ENCODE peak calls at places on chromosomes 2 and 18, in eight cellular contexts. O is colonic mucosa, S is neuronal stem cell, R is fibroblast of lung, M is SK-N-SH, I is HepG2, Y is PC-3, W is IMR-90. E is an unnamed sample.

GRCh38 chr18:64436111-64436510 is 287.2 kb upstream of the LINC00305 start:
- DNase-seq in O (no peak), S (no peak), R (no peak), M (no peak), I (no peak), Y (no peak), W (no peak), E (no peak)

GRCh38 chr2:86622878-86623548 is 652 bp downstream of the RNF103 start:
- DNase-seq in O (peak), S (peak), R (no peak), M (peak), I (no peak), Y (peak), W (no peak), E (peak)

GRCh38 chr2:199366406-199366805 is 91.3 kb downstream of the SATB2 start:
- DNase-seq in O (peak), S (no peak), R (no peak), M (no peak), I (peak), Y (peak), W (peak), E (no peak)

GRCh38 chr2:2550856-2551255 is 219.8 kb upstream of the MYT1L start:
- DNase-seq in O (no peak), S (no peak), R (no peak), M (no peak), I (no peak), Y (no peak), W (no peak), E (no peak)

GRCh38 chr2:151410485-151410833 is 757 bp downstream of the RIF1 start:
- DNase-seq in O (peak), S (peak), R (no peak), M (peak), I (peak), Y (peak), W (peak), E (peak)

GRCh38 chr2:151171186-151171585 is 90.5 kb downstream of the RBM43 start:
- DNase-seq in O (no peak), S (no peak), R (no peak), M (no peak), I (no peak), Y (no peak), W (no peak), E (peak)

GRCh38 chr2:205471776-205472175 is 210.5 kb upstream of the NRP2 start:
- DNase-seq in O (no peak), S (no peak), R (no peak), M (no peak), I (no peak), Y (no peak), W (no peak), E (no peak)

GRCh38 chr18:67301592-67301991 is 214.9 kb downstream of the DSEL start:
- DNase-seq in O (no peak), S (no peak), R (peak), M (no peak), I (no peak), Y (no peak), W (peak), E (no peak)

GRCh38 chr18:32922951-32923430 is 150.2 kb upstream of the KLHL14 start:
- DNase-seq in O (no peak), S (no peak), R (no peak), M (no peak), I (no peak), Y (no peak), W (no peak), E (no peak)

GRCh38 chr2:204353823-204354222 is 191.5 kb upstream of the PARD3B start:
- DNase-seq in O (no peak), S (no peak), R (peak), M (no peak), I (no peak), Y (no peak), W (peak), E (peak)

GRCh38 chr2:126999342-126999741 is 100.7 kb downstream of the TEX51 start:
- DNase-seq in O (no peak), S (no peak), R (no peak), M (no peak), I (no peak), Y (no peak), W (no peak), E (no peak)

GRCh38 chr2:226733189-226733858 is 66.3 kb downstream of the IRS1 start:
- DNase-seq in O (no peak), S (no peak), R (peak), M (no peak), I (peak), Y (no peak), W (no peak), E (no peak)

GRCh38 chr18:6328624-6329016 is 86.1 kb downstream of the L3MBTL4 start:
- DNase-seq in O (no peak), S (no peak), R (no peak), M (no peak), I (no peak), Y (peak), W (no peak), E (no peak)

GRCh38 chr2:102084651-102085050 is 57.9 kb upstream of the IL1R1 start:
- DNase-seq in O (no peak), S (no peak), R (no peak), M (no peak), I (no peak), Y (peak), W (no peak), E (no peak)

GRCh38 chr2:102080451-102081054 is 62.0 kb upstream of the IL1R1 start:
- DNase-seq in O (no peak), S (no peak), R (no peak), M (no peak), I (no peak), Y (no peak), W (peak), E (peak)

GRCh38 chr2:102081600-102081999 is 60.9 kb upstream of the IL1R1 start:
- DNase-seq in O (no peak), S (no peak), R (no peak), M (no peak), I (no peak), Y (no peak), W (no peak), E (no peak)

GRCh38 chr2:102085238-102085637 is 57.3 kb upstream of the IL1R1 start:
- DNase-seq in O (no peak), S (no peak), R (no peak), M (no peak), I (no peak), Y (no peak), W (no peak), E (no peak)

GRCh38 chr2:102082591-102083586 is 59.7 kb upstream of the IL1R1 start:
- DNase-seq in O (no peak), S (no peak), R (peak), M (no peak), I (peak), Y (peak), W (peak), E (peak)
- H3K9ac ChIP-seq in O (peak), S (no peak), R (no peak), M (no peak), I (no peak), Y (no peak), W (peak), E (peak)

DNA sequence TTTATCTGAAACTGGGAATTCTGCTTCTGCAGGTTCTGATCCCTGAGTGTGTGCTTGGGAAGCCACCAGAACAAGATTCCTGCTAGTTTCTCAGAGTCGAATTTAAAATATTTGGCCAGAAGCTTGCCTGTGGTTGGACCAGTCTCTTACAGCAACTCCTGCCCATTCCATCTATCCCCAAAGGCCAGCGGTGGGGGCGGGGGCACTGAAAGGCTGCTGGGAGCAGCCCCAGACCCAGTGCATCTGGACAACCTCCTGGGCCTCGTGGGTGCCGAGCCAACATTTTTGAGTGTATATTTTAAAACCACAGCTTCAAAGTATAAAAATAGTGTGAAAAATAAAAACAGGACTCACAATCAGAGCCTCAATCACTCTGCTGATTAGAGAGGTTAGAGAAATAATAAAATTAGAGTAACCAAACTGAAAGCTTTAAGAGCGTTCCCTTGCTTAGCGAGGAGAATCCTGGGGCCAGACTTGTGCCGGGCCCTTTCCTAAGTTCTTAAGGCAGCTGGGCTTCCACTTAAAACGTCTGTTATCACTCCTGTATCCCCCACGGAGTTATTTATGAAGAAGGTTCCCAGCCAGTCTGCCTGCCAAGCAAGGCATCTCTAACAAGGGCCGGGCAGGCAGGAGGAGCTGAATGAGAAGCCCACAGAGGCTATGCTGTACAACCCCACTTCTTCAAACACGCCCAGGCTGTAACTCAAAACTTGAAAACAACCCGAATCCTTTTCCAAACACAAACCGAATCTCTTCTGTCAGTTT is 38.8 kb upstream of the ZFP36L2 start:
- DNase-seq in O (no peak), S (no peak), R (peak), M (no peak), I (no peak), Y (no peak), W (no peak), E (peak)
- H3K9ac ChIP-seq in O (peak), S (no peak), R (no peak), M (no peak), I (no peak), Y (no peak), W (no peak), E (peak)

GRCh38 chr2:144469788-144470187 is 50.1 kb downstream of the ZEB2 start:
- DNase-seq in O (no peak), S (no peak), R (no peak), M (no peak), I (no peak), Y (no peak), W (no peak), E (no peak)
- H3K9ac ChIP-seq in O (no peak), S (no peak), R (no peak), M (no peak), I (no peak), Y (no peak), W (no peak), E (no peak)

GRCh38 chr18:28123401-28124030 is 53.4 kb downstream of the CDH2 start:
- DNase-seq in O (no peak), S (no peak), R (no peak), M (no peak), I (no peak), Y (no peak), W (no peak), E (peak)
- H3K9ac ChIP-seq in O (no peak), S (no peak), R (no peak), M (peak), I (no peak), Y (no peak), W (no peak), E (no peak)

GRCh38 chr2:181231886-181232644 is 225.1 kb upstream of the ITGA4 start:
- DNase-seq in O (no peak), S (no peak), R (peak), M (no peak), I (no peak), Y (no peak), W (no peak), E (peak)
- H3K9ac ChIP-seq in O (no peak), S (no peak), R (no peak), M (no peak), I (no peak), Y (no peak), W (no peak), E (no peak)

DNA sequence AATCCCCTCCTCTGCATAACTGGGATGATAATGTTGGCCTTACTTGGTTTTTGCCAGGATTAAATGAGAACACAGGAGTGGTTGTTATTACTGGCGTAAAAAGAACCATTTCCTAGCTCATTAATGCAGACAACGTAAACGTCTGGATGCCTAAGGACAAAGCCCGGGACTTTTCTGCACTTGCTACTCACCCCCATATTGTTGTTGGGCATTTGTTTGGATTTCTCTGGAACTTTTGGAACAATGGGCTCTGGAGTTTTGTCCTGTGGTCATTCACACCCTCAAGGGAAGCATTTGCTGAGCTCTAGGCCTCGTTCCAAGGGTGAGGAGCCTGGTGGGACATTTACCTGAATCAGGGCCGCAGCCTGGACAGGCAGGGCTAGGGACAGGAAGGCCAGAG is 76.0 kb downstream of the HS1BP3 start:
- DNase-seq in O (no peak), S (no peak), R (no peak), M (no peak), I (no peak), Y (no peak), W (no peak), E (no peak)
- H3K9ac ChIP-seq in O (no peak), S (no peak), R (no peak), M (no peak), I (no peak), Y (no peak), W (no peak), E (no peak)

DNA sequence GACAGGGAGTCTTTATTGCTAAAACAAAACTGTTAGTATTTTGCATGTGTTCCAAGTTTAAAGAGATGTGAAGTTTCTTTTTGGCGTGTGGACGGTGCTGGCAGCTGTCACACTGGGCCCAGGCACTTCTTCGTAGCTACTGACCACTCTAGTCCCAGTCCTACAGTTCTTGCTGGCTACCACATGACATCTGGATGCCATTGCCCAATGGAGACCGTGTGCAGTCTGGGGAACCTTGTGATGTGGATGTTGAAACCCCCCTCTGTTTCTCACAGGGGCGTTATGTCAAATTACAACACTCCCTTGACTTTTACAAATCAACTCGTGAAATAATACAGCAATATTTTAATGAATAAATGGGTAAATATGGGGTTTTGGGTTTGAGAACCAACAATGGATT is 1.1 kb downstream of the GPD2 start:
- DNase-seq in O (peak), S (no peak), R (peak), M (no peak), I (no peak), Y (no peak), W (peak), E (peak)
- H3K9ac ChIP-seq in O (peak), S (no peak), R (peak), M (no peak), I (no peak), Y (peak), W (peak), E (peak)

DNA sequence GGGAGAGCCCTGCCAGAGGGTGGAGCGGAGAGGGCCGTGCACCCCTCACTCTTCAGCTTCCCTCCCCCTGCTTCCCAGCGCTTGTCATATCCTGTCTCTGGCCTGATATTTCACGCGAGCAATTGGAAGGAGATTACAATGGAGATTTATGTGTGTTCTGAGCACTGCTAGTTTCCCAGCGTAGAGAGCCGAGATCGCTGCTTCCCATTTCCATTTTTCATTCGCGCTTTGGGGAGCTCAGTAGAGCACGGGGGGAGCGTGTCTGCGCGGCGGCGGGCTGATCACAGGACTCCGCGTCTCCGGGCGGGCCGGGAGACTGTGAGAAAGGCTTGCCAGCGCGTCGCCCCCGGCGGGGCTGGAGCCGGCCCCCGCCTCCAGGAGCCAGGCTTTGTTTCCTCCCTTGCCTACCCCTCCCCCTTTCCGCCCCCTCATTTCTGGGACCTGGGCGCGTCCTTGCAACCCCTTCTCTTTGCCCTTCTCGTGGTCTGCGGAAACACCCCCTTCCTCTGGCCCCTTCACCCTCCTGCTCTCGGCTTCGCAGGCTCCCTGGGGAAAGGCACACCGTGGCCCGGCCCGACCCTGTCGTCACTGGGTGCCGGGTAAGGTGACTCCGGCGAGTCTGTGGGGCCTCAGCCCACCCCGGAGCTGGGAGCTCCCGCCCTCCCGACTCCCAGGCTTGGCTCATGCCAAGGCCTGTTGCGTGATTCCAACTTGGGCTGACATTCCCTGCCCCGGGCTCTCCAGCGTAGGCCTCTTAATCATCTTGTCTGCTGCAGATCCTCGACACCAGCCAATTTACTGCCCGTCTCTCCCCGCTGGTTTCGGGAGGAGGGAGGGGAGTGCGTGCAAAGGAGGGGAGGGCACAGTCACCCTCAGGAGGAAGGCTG is 5.8 kb downstream of the DLX2 start:
- DNase-seq in O (no peak), S (peak), R (no peak), M (peak), I (no peak), Y (peak), W (peak), E (peak)
- H3K9ac ChIP-seq in O (no peak), S (peak), R (peak), M (no peak), I (peak), Y (peak), W (no peak), E (peak)